ENCODE peak calls at places on chromosome 14, in five cellular contexts. Y is SJSA1, T is left lung, E is aorta, B is right lobe of liver. V is an unnamed sample. For H3K9me3, the result is how much of the 10 kb centered on the place peaks cover.

GRCh38 chr14:70663707-70664179 is 22.0 kb downstream of the TTC9 start:
- DNase-seq in Y (no peak), T (no peak), E (no peak), B (no peak), V (no peak)

GRCh38 chr14:65168840-65169239 is 66.5 kb upstream of the MAX start:
- DNase-seq in B (no peak), E (no peak), T (no peak), Y (no peak), V (no peak)

GRCh38 chr14:94396628-94397210 is 8.3 kb upstream of the SERPINA1 start:
- DNase-seq in T (no peak), B (no peak), E (no peak), Y (no peak), V (no peak)

GRCh38 chr14:50070230-50070629 is 46.1 kb downstream of the VCPKMT start:
- DNase-seq in T (no peak), B (no peak), E (no peak), Y (no peak), V (no peak)

GRCh38 chr14:101219896-101220703 is 316.6 kb upstream of the RTL1 start:
- DNase-seq in T (no peak), B (no peak), E (peak), Y (no peak), V (no peak)

GRCh38 chr14:54577977-54578376 is 11.0 kb downstream of the SAMD4A start:
- DNase-seq in Y (no peak), B (no peak), E (no peak), T (no peak), V (no peak)

GRCh38 chr14:38243696-38244250 is 12.1 kb downstream of the CLEC14A start:
- DNase-seq in T (no peak), Y (no peak), B (no peak), E (no peak), V (no peak)

GRCh38 chr14:32630701-32631100 is 301.6 kb downstream of the AKAP6 start:
- DNase-seq in Y (no peak), B (no peak), E (no peak), T (no peak), V (no peak)

GRCh38 chr14:26594756-26595545 is 2.9 kb downstream of the NOVA1 start:
- DNase-seq in B (no peak), E (no peak), Y (no peak), T (no peak), V (no peak)

GRCh38 chr14:80930836-80931389 is 10.6 kb downstream of the CEP128 start:
- DNase-seq in T (no peak), E (no peak), Y (no peak), B (no peak), V (no peak)

GRCh38 chr14:92503756-92504491 is 9.7 kb upstream of the RIN3 start:
- DNase-seq in Y (peak), B (no peak), T (no peak), E (no peak), V (no peak)

GRCh38 chr14:75249251-75249957 is 29.2 kb upstream of the FOS start:
- DNase-seq in Y (no peak), T (no peak), E (no peak), B (no peak), V (peak)

GRCh38 chr14:85817430-85817829 is 287.5 kb downstream of the FLRT2 start:
- DNase-seq in E (no peak), B (no peak), T (no peak), Y (no peak), V (no peak)

GRCh38 chr14:52015411-52016030 is 26.2 kb downstream of the RTRAF start:
- DNase-seq in B (no peak), T (no peak), Y (no peak), E (no peak), V (no peak)

GRCh38 chr14:53663709-53664108 is 292.9 kb downstream of the BMP4 start:
- DNase-seq in E (no peak), B (peak), T (no peak), Y (no peak), V (no peak)

GRCh38 chr14:106845286-106846087 is 1319.1 kb downstream of the TMEM121 start:
- DNase-seq in Y (no peak), B (peak), T (peak), E (no peak), V (peak)

GRCh38 chr14:81219821-81220487 is 805 bp downstream of the GTF2A1 start:
- DNase-seq in T (peak), B (peak), Y (no peak), E (peak), V (peak)

GRCh38 chr14:94029671-94030203 is 3.6 kb downstream of the OTUB2 start:
- DNase-seq in Y (no peak), E (no peak), T (no peak), B (peak), V (no peak)

GRCh38 chr14:101823511-101824120 is 62.1 kb downstream of the PPP2R5C start:
- DNase-seq in T (no peak), E (no peak), B (no peak), Y (no peak), V (no peak)

GRCh38 chr14:72643317-72643801 is 250.5 kb downstream of the DPF3 start:
- DNase-seq in B (no peak), T (no peak), E (no peak), Y (peak), V (no peak)

GRCh38 chr14:21894003-21894897 is 220.6 kb upstream of the OR4E1 start:
- DNase-seq in B (no peak), E (no peak), Y (no peak), T (no peak), V (peak)

GRCh38 chr14:59897757-59898383 is 22.1 kb upstream of the LRRC9 start:
- DNase-seq in T (no peak), E (no peak), Y (no peak), B (no peak), V (no peak)

GRCh38 chr14:99199854-99200653 is 71.9 kb downstream of the BCL11B start:
- DNase-seq in Y (no peak), E (no peak), B (no peak), T (peak), V (no peak)

GRCh38 chr14:100392266-100392850 is 69.2 kb downstream of the SLC25A47 start:
- DNase-seq in E (no peak), T (no peak), Y (no peak), B (no peak), V (no peak)

GRCh38 chr14:86532219-86532618 is 1002.3 kb downstream of the FLRT2 start:
- DNase-seq in T (no peak), B (no peak), Y (no peak), E (no peak), V (no peak)

GRCh38 chr14:24135834-24136683 is at the start of gene PSME1:
- DNase-seq in T (peak), Y (peak), E (peak), B (peak), V (peak)

GRCh38 chr14:73991097-73991496 is 28.0 kb downstream of the ENTPD5 start:
- DNase-seq in B (no peak), Y (no peak), T (no peak), E (no peak), V (no peak)

GRCh38 chr14:96762650-96763049 is 34.5 kb upstream of the VRK1 start:
- DNase-seq in T (no peak), E (no peak), Y (no peak), B (no peak), V (no peak)

GRCh38 chr14:64973826-64974225 is 1.7 kb upstream of the RAB15 start:
- DNase-seq in T (no peak), Y (no peak), E (no peak), B (no peak), V (no peak)

GRCh38 chr14:28057286-28058011 is 709.1 kb upstream of the FOXG1 start:
- DNase-seq in B (no peak), E (no peak), Y (no peak), T (no peak), V (no peak)

DNA sequence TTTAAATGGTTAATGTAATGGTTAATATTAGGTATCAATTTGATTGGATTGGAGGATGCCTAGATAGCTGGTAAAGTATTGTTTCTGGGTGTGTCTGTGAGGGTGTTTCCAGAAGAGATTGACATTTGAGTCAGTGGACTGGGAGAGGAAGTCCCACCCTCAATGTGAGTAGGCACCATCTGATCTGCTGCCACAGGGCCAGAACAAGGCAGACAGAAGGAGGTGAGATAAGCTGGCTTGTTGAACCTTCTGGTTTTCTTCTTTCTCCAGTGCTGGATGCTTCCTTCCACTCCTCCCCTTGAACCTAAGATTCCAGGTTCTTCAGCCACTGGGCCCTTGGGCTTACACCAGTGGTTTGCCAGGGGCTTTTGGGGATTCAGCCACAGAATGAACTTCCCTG is 756.5 kb upstream of the LRFN5 start:
- DNase-seq in B (no peak), T (no peak), Y (no peak), E (no peak), V (no peak)
- H3K9me3 ChIP-seq in B (under half), T (under half), Y (under half), E (under half), V (under half)

GRCh38 chr14:76741074-76741473 is 20.2 kb upstream of the VASH1 start:
- DNase-seq in Y (no peak), E (no peak), B (no peak), T (no peak), V (no peak)

GRCh38 chr14:76742185-76742584 is 19.1 kb upstream of the VASH1 start:
- DNase-seq in E (no peak), Y (no peak), T (no peak), B (no peak), V (no peak)

DNA sequence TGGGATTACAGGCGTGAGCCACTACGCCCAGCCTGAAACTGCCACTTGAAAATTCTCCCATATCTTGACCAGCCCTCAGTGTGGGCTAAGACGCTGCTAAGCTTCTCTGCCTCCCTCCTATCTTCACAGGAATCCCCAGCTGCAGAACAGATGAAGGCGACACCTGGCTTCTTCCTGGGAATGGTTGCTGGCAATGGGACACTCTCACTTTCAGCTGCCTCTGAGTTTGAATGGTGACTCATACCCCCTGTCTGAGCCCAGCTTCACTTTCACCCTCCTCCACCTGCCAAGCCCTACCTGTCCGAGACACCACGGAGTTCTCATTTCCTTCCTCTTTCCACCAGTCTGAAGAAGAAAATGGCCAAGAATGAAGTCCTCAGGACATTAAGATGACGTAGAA is 18.3 kb upstream of the VASH1 start:
- DNase-seq in T (no peak), Y (no peak), E (no peak), B (no peak), V (no peak)
- H3K9me3 ChIP-seq in T (under half), Y (under half), E (under half), B (under half), V (under half)

GRCh38 chr14:36505892-36506731 is 13.9 kb downstream of the NKX2-1 start:
- DNase-seq in T (peak), B (no peak), Y (no peak), E (no peak), V (no peak)
- H3K9me3 ChIP-seq in T (under half), B (under half), Y (under half), E (under half), V (under half)

GRCh38 chr14:29999013-29999539 is 71.4 kb upstream of the PRKD1 start:
- DNase-seq in B (no peak), T (no peak), Y (no peak), E (no peak), V (no peak)

GRCh38 chr14:29990993-29991392 is 63.3 kb upstream of the PRKD1 start:
- DNase-seq in E (no peak), T (no peak), B (no peak), Y (no peak), V (no peak)

GRCh38 chr14:29993148-29993547 is 65.5 kb upstream of the PRKD1 start:
- DNase-seq in E (no peak), Y (no peak), B (no peak), T (no peak), V (no peak)
- H3K9me3 ChIP-seq in E (under half), Y (under half), B (under half), T (under half), V (under half)

GRCh38 chr14:66701813-66702212 is 193.9 kb downstream of the GPHN start:
- DNase-seq in T (no peak), B (peak), E (peak), Y (no peak), V (no peak)

GRCh38 chr14:66698503-66698902 is 190.6 kb downstream of the GPHN start:
- DNase-seq in Y (no peak), E (no peak), B (no peak), T (no peak), V (no peak)

DNA sequence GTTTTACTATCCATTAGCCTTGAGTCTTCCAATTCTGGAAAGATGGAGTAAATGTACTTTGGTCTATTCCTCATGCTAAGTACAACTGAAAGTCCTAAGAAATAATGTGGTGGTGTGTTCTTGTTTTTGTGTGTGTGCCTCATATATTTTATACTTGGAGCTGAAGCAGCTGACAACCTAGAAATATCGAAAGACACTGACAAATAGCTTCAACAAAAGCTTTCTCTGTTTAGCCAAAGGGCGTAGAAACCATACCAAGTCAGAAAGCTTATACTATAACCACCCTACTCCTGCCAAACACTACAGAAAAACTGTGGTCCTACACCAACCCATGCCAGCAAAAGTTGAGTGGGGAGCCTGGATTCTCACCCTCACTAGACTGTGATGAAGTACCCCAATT is 188.4 kb downstream of the GPHN start:
- DNase-seq in B (no peak), T (no peak), E (no peak), Y (no peak), V (no peak)
- H3K9me3 ChIP-seq in B (under half), T (under half), E (under half), Y (under half), V (under half)

GRCh38 chr14:84127430-84127829 is 1402.5 kb upstream of the FLRT2 start:
- DNase-seq in B (no peak), T (no peak), E (no peak), Y (no peak), V (no peak)

GRCh38 chr14:84131924-84132323 is 1398.0 kb upstream of the FLRT2 start:
- DNase-seq in Y (no peak), B (no peak), T (no peak), E (no peak), V (no peak)

GRCh38 chr14:84129028-84129427 is 1400.9 kb upstream of the FLRT2 start:
- DNase-seq in T (no peak), B (no peak), Y (no peak), E (no peak), V (no peak)

DNA sequence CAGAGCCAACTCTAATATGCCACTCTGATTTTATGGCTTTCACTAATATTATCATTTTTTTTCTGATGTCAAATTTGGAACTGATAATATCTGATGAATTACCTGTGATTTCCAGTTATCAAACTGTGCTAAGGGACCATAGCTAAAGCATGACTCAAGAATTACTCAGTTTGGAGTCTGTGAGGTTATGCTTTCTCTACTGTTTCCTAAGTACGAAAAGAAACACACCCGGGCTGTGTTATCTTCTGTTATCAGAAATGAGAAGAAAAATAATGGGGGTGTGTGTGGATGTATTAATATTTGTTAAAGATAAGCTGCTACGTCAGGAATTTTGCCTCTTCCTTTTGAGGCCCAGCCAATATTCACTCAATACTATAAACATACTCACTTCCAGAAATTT is 1401.9 kb upstream of the FLRT2 start:
- DNase-seq in B (no peak), E (no peak), Y (no peak), T (no peak), V (no peak)
- H3K9me3 ChIP-seq in B (under half), E (under half), Y (under half), T (under half), V (under half)

GRCh38 chr14:90795744-90796143 is 20.5 kb downstream of the TTC7B start:
- DNase-seq in Y (peak), E (no peak), T (no peak), B (no peak), V (no peak)
- H3K9me3 ChIP-seq in Y (under half), E (under half), T (under half), B (under half), V (under half)

DNA sequence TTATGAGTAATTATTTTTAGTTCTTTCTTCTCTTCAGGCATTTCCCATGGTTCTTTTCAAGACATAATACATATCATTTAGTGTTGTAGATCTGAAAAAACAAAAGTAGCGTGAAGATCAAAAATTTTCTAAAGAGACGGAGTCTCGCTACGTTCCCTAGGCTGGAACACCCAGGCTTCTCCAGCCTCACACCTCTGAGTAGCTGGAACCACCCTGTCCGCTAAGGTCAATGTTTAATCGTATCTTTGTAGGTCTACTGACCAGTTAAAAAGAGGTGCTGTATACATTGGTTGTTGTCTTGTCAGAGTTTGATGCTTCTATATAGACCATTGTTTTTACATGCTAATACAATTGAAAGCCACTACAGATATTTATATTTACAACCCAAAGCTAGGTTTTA is 1.3 kb upstream of the HIF1A start:
- DNase-seq in E (no peak), B (no peak), Y (no peak), T (no peak), V (no peak)
- H3K9me3 ChIP-seq in E (under half), B (under half), Y (under half), T (under half), V (under half)

DNA sequence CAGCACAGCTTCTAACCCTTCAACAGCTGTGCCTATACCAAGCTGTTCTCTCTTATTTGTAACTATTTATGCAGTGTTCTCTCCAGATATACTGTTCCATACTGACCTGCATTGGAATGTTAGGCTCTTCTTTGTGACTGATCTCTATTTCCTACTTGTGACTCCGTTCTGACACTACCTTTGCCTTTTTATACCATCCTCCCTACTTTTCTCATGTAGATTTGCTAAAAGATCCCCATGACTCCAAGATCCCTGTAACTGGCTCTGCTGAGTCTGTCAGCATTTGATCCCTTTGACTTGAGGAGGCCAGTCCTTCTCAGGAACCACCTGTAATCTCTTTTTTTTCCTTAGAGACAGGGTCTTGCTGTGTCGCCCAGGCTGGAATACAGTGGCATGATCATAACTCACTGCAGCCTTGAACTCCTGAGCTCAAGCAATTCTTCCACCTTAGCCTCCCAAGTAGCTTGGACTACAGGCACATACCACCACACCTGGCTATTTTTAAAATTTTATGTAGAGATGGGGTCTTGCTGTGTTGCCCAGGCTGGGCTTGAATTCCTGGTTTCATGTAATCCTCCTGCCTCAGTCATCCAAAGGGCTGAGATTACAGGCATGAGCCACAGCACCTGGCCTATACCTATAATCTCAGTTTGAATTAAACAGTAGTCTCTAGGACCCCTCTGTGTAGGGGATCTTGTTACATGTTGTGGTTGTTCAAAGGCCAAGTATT is 368.3 kb downstream of the ZFP36L1 start:
- DNase-seq in E (no peak), T (no peak), Y (no peak), B (no peak), V (no peak)
- H3K9me3 ChIP-seq in E (under half), T (under half), Y (under half), B (under half), V (under half)

DNA sequence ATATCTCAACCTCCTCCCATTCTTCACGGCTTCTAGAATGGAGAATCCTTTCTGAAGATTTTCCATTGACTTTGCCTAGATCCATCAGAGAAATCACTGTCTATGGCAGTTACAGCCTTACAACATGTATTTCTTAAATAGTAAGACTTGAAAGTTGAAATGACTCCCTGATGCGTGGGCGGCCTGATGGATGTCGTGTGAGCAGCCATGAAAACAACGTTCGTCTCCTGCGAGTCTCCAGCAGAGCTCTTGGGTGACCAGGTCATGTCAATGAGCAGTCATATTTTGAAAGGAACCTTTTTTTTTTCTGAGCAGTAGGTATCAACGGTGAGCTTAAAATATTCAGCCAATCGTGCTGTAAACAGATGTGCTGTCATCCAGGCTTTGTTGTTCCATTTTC is 139.9 kb upstream of the C14orf180 start:
- DNase-seq in T (peak), E (peak), Y (no peak), B (no peak), V (no peak)
- H3K9me3 ChIP-seq in T (under half), E (under half), Y (under half), B (under half), V (under half)